ENCODE peak calls at places on chromosome 1, in five cellular contexts. J, H, T, Y and N are unnamed samples. For H3K79me1, the result is how much of the 10 kb centered on the place peaks cover.

GRCh38 chr1:10935241-10935640 is 77.2 kb upstream of the TARDBP start:
- DNase-seq in Y (no peak), H (no peak), J (no peak), T (no peak), N (peak)

GRCh38 chr1:67431156-67431765 is 1.1 kb upstream of the SERBP1 start:
- DNase-seq in H (no peak), J (no peak), Y (no peak), T (no peak), N (no peak)

GRCh38 chr1:155529929-155530328 is 32.7 kb downstream of the ASH1L start:
- DNase-seq in J (no peak), T (no peak), H (no peak), Y (no peak), N (no peak)

GRCh38 chr1:199311478-199312242 is 672.8 kb downstream of the PTPRC start:
- DNase-seq in J (no peak), Y (no peak), H (no peak), T (no peak), N (no peak)

GRCh38 chr1:91781371-91781825 is 104.6 kb downstream of the TGFBR3 start:
- DNase-seq in T (no peak), H (peak), J (peak), Y (no peak), N (peak)

GRCh38 chr1:207251066-207251465 is 70.4 kb upstream of the CD55 start:
- DNase-seq in J (no peak), Y (no peak), T (no peak), H (no peak), N (no peak)

GRCh38 chr1:201925301-201925567 is 21.1 kb downstream of the LMOD1 start:
- DNase-seq in Y (no peak), T (no peak), H (no peak), J (no peak), N (no peak)

GRCh38 chr1:70431874-70432273 is 20.8 kb downstream of the CTH start:
- DNase-seq in Y (no peak), H (no peak), J (no peak), T (no peak), N (no peak)

GRCh38 chr1:167949770-167950169 is 12.9 kb upstream of the MPC2 start:
- DNase-seq in Y (no peak), J (no peak), H (no peak), T (no peak), N (no peak)

GRCh38 chr1:172764378-172764777 is 105.5 kb downstream of the FASLG start:
- DNase-seq in Y (no peak), J (no peak), T (no peak), H (no peak), N (no peak)

GRCh38 chr1:118944133-118944532 is 44.0 kb downstream of the TBX15 start:
- DNase-seq in T (no peak), J (no peak), Y (no peak), H (no peak), N (peak)

GRCh38 chr1:27596261-27596660 is 7.7 kb downstream of the AHDC1 start:
- DNase-seq in J (no peak), T (no peak), Y (no peak), H (no peak), N (no peak)

GRCh38 chr1:27593341-27594326 is 10.3 kb downstream of the AHDC1 start:
- DNase-seq in T (no peak), H (no peak), J (no peak), Y (no peak), N (no peak)

GRCh38 chr1:27597036-27597435 is 6.9 kb downstream of the AHDC1 start:
- DNase-seq in T (no peak), Y (no peak), J (no peak), H (no peak), N (no peak)

GRCh38 chr1:27594542-27595510 is 9.1 kb downstream of the AHDC1 start:
- DNase-seq in J (peak), Y (no peak), H (peak), T (no peak), N (peak)

DNA sequence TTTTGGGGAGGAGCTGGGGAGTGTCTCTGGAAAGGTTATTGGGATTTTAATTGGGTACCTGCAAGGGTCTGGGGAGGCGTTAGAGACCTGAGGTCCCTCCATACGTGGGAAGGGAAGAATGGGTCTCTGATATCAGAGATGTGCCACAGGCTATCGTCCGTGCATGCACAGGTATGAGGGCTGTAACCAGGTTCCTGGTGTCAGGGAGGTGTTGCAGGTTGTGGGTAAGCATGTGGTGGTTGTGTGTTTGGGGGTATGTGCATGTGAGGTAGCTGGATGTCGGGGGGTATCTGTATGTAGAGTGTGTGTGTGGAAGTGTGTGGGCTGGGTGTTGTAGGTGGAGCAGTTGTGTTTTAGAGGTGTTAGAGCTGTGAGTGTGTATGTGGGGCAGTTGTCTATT is 8.3 kb downstream of the AHDC1 start:
- DNase-seq in Y (no peak), T (no peak), J (no peak), H (no peak), N (no peak)
- H3K79me1 ChIP-seq in Y (under half), T (half or more), J (half or more), H (under half), N (under half)

DNA sequence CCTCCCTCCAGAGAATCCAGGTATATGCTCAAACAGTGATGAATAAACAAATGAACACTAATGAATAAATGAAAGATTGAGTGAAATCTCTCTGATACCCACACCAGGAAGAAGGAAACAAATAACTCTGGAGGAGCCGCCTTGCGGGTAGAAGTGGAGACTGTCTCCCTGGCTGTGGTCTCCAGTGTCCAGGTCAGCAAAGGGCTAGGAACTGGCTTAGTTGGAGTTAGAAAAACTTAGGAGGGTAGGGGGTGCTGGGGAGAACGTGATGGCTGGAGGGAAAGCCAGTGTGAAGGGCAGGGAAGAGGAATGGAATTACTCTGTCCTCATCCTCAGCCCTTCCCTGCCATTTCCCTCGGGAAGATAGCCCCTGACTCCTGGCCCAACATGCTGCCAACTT is 537 bp downstream of the RHBDL2 start:
- DNase-seq in Y (no peak), J (no peak), T (no peak), H (no peak), N (no peak)
- H3K18ac ChIP-seq in Y (no peak), J (no peak), T (peak), H (no peak), N (no peak)

GRCh38 chr1:212610575-212610967 is 2.0 kb downstream of the ATF3 start:
- DNase-seq in J (no peak), Y (no peak), H (peak), T (no peak), N (peak)

GRCh38 chr1:212609701-212610574 is 1.4 kb downstream of the ATF3 start:
- DNase-seq in H (peak), T (no peak), Y (no peak), J (no peak), N (no peak)

GRCh38 chr1:212608209-212608955 is at the start of gene ATF3:
- DNase-seq in H (peak), T (peak), J (peak), Y (peak), N (peak)

GRCh38 chr1:212607924-212608208 is 695 bp upstream of the ATF3 start:
- DNase-seq in H (no peak), T (no peak), Y (no peak), J (no peak), N (no peak)

GRCh38 chr1:212608956-212609700 is 567 bp downstream of the ATF3 start:
- DNase-seq in J (no peak), Y (peak), H (peak), T (peak), N (peak)
- H3K14ac ChIP-seq in J (peak), Y (peak), H (no peak), T (peak), N (peak)

DNA sequence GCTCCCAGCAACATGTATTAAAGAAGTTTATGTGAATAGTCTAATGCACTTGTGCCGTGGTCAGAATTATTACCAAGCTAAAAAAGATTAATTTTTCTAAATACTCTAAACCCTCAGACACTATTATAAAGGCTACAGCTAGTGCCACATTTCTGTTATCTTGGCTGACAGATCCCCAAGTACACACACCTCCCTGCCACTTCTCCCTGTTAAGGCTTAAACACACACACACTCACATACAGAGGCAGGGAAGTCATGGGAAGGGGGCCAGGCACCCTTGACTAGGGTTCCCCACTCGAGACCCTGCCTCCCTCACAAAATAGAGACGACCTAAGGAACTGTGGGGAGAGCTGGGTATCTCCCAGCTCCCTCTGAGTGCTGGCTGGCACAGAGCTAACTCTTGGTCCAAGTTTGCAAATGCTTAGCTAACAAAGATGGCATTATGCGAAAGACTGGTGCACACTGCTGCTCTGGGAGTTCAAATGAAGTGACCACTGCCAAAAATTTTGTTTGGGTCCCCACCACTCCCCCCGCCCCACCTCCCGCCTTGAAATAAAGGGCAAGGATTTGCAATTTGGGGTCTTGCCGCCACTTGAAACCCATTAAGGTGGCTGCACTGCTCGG is 9.8 kb downstream of the SSBP3 start:
- DNase-seq in T (no peak), H (no peak), J (no peak), Y (no peak), N (no peak)
- H3K79me1 ChIP-seq in T (under half), H (under half), J (half or more), Y (under half), N (under half)

DNA sequence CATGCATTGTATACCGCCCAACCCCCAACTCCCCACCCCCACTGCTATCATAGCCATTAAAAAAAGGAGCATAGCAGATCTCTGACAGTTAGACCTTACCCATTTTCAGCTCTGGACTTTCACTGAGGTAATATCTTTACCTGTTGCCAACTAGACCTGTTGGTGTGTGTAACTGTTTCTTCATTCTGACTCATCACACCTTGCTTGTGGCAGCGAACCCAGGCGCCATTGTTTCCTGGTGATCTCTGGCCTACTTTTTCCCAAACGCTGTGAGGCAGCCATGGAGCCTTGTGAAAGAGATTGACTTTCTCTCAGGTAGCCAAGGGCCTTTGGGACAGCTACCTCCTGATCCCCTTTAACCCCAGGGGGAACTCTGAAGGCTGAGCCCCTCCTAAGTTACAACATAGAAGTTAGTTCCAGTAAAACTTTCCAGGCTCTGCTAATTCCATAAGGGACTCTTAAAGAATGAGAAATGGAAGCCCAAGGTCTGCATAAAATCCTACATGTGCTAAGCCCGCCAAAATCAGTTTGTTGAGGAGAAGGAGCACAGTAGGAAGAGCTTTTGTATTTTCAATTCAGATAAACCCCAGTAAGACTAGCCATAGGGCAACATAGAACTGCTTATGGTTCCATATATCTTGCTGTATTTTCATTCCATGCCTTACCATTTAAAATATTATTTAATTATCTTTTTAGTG is 196.1 kb upstream of the CAMK1G start:
- DNase-seq in J (no peak), Y (no peak), H (no peak), T (no peak), N (peak)
- H3K18ac ChIP-seq in J (peak), Y (no peak), H (peak), T (no peak), N (no peak)

GRCh38 chr1:151790940-151791651 is 796 bp upstream of the TDRKH start:
- DNase-seq in J (no peak), H (peak), Y (no peak), T (no peak), N (peak)

GRCh38 chr1:151787689-151788088 is 2.6 kb downstream of the TDRKH start:
- DNase-seq in T (no peak), H (no peak), Y (no peak), J (no peak), N (no peak)

DNA sequence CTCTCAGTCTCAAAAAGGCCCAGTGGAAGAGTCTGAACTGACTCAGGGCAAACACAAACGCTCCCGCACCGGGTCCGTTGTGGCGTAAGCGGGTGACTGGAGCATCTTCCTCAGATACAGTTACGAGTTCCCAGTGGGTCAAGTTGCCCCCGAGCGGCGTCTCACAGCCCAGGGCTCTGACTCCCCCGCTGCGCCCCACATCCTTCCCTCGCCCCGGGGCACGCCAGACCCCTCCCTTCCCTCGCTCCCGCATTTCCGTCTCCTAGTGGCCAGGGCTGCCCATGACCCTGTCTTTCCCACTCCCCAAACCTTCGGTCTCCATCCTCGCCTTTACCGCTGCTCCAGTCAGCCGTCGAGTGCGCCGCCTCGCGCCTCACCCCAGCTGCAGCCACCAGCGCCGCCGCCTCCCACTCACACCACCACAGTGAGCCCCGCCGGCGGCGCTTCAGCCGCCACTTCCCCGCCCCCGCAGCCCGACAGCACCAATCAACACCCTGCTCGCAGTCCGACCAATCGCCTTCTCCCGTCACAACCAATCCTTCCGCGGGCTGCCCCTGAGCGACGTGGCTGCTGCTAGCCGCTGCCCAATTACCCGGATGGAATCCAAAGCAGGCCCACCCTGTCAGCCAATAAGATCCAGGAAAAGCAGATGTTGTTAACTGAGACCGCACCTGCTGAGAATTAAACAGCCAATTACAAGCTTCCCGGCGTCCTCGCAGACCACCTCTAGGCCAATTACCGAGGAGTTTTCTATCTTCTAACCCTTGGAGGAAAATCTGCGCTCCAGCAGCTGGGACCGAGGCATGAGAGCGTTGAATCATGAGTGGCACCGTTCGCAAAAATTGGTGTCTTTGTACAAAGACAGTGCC is at the start of gene TDRKH:
- DNase-seq in Y (peak), T (peak), H (peak), J (peak), N (peak)
- H3K14ac ChIP-seq in Y (peak), T (peak), H (peak), J (no peak), N (peak)